ENCODE peak calls at places on chromosome 11, in six cellular contexts. One of them, this sample, is unnamed.

GRCh38 chr11:24005202-24005876 is 491.5 kb upstream of the LUZP2 start:
- DNase-seq in transverse colon: no peak
- DNase-seq in ovary: no peak
- DNase-seq in esophagus muscularis mucosa: no peak
- DNase-seq in Peyer's patch: peak
- DNase-seq in breast epithelium: no peak
- DNase-seq in this sample: no peak

GRCh38 chr11:45208135-45208534 is 61.7 kb downstream of the PRDM11 start:
- DNase-seq in transverse colon: no peak
- DNase-seq in ovary: no peak
- DNase-seq in esophagus muscularis mucosa: no peak
- DNase-seq in Peyer's patch: no peak
- DNase-seq in breast epithelium: no peak
- DNase-seq in this sample: no peak

GRCh38 chr11:28697920-28698827 is 590.0 kb downstream of the METTL15 start:
- DNase-seq in transverse colon: peak
- DNase-seq in ovary: peak
- DNase-seq in esophagus muscularis mucosa: no peak
- DNase-seq in Peyer's patch: peak
- DNase-seq in breast epithelium: no peak
- DNase-seq in this sample: no peak

GRCh38 chr11:75539459-75540022 is 13.8 kb upstream of the GDPD5 start:
- DNase-seq in transverse colon: no peak
- DNase-seq in ovary: no peak
- DNase-seq in esophagus muscularis mucosa: no peak
- DNase-seq in Peyer's patch: no peak
- DNase-seq in breast epithelium: no peak
- DNase-seq in this sample: no peak

GRCh38 chr11:77833302-77833701 is 12.4 kb downstream of the AAMDC start:
- DNase-seq in transverse colon: no peak
- DNase-seq in ovary: no peak
- DNase-seq in esophagus muscularis mucosa: no peak
- DNase-seq in Peyer's patch: no peak
- DNase-seq in breast epithelium: no peak
- DNase-seq in this sample: no peak

GRCh38 chr11:101456812-101457211 is 127.0 kb downstream of the TRPC6 start:
- DNase-seq in transverse colon: no peak
- DNase-seq in ovary: no peak
- DNase-seq in esophagus muscularis mucosa: no peak
- DNase-seq in Peyer's patch: no peak
- DNase-seq in breast epithelium: no peak
- DNase-seq in this sample: no peak

GRCh38 chr11:20618083-20618482 is 18.7 kb downstream of the SLC6A5 start:
- DNase-seq in transverse colon: no peak
- DNase-seq in ovary: no peak
- DNase-seq in esophagus muscularis mucosa: no peak
- DNase-seq in Peyer's patch: no peak
- DNase-seq in breast epithelium: no peak
- DNase-seq in this sample: no peak

GRCh38 chr11:116387623-116388022 is 385.2 kb downstream of the BUD13 start:
- DNase-seq in transverse colon: no peak
- DNase-seq in ovary: no peak
- DNase-seq in esophagus muscularis mucosa: no peak
- DNase-seq in Peyer's patch: no peak
- DNase-seq in breast epithelium: no peak
- DNase-seq in this sample: no peak

GRCh38 chr11:10456519-10456918 is 1.5 kb downstream of the AMPD3 start:
- DNase-seq in transverse colon: no peak
- DNase-seq in ovary: no peak
- DNase-seq in esophagus muscularis mucosa: peak
- DNase-seq in Peyer's patch: no peak
- DNase-seq in breast epithelium: no peak
- DNase-seq in this sample: no peak

GRCh38 chr11:34380696-34381095 is 22.9 kb upstream of the ABTB2 start:
- DNase-seq in transverse colon: no peak
- DNase-seq in ovary: no peak
- DNase-seq in esophagus muscularis mucosa: no peak
- DNase-seq in Peyer's patch: no peak
- DNase-seq in breast epithelium: no peak
- DNase-seq in this sample: no peak

GRCh38 chr11:65708451-65708850 is 3.6 kb upstream of the KAT5 start:
- DNase-seq in transverse colon: no peak
- DNase-seq in ovary: no peak
- DNase-seq in esophagus muscularis mucosa: no peak
- DNase-seq in Peyer's patch: no peak
- DNase-seq in breast epithelium: no peak
- DNase-seq in this sample: no peak

DNA sequence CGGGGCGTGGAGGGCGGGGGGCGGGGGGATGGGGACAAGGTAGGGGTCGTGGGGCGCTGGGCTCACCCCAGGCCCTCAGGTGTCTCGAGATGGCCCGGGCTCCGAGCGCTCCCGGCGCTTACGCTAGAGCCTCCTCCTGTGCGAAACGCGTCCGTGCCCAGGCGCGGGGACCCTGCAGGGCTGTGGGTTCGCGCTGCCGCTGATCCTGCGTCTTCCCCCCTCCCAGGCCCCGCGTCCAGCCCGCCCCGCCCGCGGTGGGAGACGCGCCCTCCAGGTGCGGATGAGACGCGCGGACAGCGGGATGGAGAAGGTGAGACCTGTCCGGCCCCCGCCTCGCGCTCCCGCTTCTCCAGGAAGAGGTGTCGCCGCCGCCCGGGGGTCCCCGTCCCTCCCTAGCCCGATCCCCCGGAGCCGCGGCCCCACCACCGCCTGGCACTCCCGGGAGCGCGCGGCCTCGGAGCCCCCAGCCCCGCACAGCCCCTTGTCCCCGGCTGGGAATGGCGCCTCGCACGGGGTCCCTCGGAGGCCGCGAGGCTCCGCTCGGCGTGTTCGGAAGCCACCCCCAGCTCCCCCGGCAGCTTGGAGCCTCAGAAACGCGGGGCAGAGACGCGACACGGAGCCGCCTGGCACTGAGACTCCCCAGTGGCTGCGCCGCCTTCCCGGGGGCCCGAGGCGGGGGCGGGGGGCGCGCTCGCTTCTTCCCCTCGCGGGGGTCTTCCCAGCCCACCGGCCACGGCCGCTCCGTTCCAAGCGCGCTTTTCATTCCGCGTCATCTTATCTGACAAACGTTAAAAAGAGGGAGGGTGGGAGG is 27.6 kb upstream of the TOLLIP start:
- DNase-seq in transverse colon: peak
- DNase-seq in ovary: peak
- DNase-seq in esophagus muscularis mucosa: peak
- DNase-seq in Peyer's patch: peak
- DNase-seq in breast epithelium: no peak
- DNase-seq in this sample: peak
- H3K4me3 ChIP-seq in transverse colon: peak
- H3K4me3 ChIP-seq in ovary: peak
- H3K4me3 ChIP-seq in esophagus muscularis mucosa: peak
- H3K4me3 ChIP-seq in Peyer's patch: peak
- H3K4me3 ChIP-seq in breast epithelium: peak
- H3K4me3 ChIP-seq in this sample: no peak

GRCh38 chr11:58574851-58575250 is 805 bp downstream of the LPXN start:
- DNase-seq in transverse colon: no peak
- DNase-seq in ovary: no peak
- DNase-seq in esophagus muscularis mucosa: no peak
- DNase-seq in Peyer's patch: no peak
- DNase-seq in breast epithelium: no peak
- DNase-seq in this sample: no peak

GRCh38 chr11:58577441-58578135 is 1.3 kb upstream of the ZFP91 start:
- DNase-seq in transverse colon: peak
- DNase-seq in ovary: no peak
- DNase-seq in esophagus muscularis mucosa: peak
- DNase-seq in Peyer's patch: peak
- DNase-seq in breast epithelium: peak
- DNase-seq in this sample: no peak

GRCh38 chr11:58575377-58576020 is at the start of gene LPXN:
- DNase-seq in transverse colon: peak
- DNase-seq in ovary: no peak
- DNase-seq in esophagus muscularis mucosa: no peak
- DNase-seq in Peyer's patch: peak
- DNase-seq in breast epithelium: no peak
- DNase-seq in this sample: no peak

GRCh38 chr11:58576792-58577440 is 1.3 kb upstream of the LPXN start:
- DNase-seq in transverse colon: no peak
- DNase-seq in ovary: no peak
- DNase-seq in esophagus muscularis mucosa: no peak
- DNase-seq in Peyer's patch: peak
- DNase-seq in breast epithelium: no peak
- DNase-seq in this sample: no peak

DNA sequence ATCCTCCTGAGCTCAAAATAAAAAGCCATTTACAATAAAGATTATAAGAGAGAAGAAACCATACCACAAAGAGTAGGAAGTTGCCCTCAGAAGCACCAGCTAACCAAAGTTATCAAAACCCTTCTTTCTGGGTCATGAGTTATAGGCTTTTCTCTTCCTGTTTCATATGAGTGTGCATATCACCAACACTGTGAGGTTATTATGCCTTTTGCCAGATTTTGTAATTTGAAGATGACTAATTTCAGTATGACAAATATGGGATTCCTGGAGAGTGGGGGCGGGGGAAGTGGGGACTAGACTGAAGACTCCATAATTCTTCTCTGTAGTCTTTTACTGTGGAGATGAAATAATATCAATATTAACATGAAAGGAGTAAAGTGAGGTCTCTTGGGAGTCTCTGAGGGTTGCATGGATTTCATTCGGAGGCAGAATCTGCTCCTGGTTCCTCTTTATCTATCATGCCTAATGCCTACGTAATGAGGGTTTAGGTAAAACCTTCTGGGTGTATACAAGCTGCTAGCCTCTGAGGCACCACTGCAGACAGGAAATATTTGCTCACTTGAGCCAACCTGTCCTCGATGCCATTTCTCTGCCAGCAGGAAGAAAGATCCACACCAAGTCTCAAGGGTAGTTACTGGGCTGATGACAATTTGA is 2.1 kb downstream of the LPXN start:
- DNase-seq in transverse colon: no peak
- DNase-seq in ovary: peak
- DNase-seq in esophagus muscularis mucosa: peak
- DNase-seq in Peyer's patch: peak
- DNase-seq in breast epithelium: no peak
- DNase-seq in this sample: peak
- TF ChIP-seq POLR2A in transverse colon: no peak
- TF ChIP-seq POLR2A in ovary: no peak
- TF ChIP-seq POLR2A in esophagus muscularis mucosa: no peak
- TF ChIP-seq POLR2A in Peyer's patch: no peak
- TF ChIP-seq POLR2A in breast epithelium: no peak
- TF ChIP-seq POLR2A in this sample: no peak

GRCh38 chr11:126461996-126462395 is 106.5 kb downstream of the ST3GAL4 start:
- DNase-seq in transverse colon: no peak
- DNase-seq in ovary: no peak
- DNase-seq in esophagus muscularis mucosa: no peak
- DNase-seq in Peyer's patch: no peak
- DNase-seq in breast epithelium: no peak
- DNase-seq in this sample: no peak

GRCh38 chr11:126462422-126462821 is 106.9 kb downstream of the ST3GAL4 start:
- DNase-seq in transverse colon: no peak
- DNase-seq in ovary: no peak
- DNase-seq in esophagus muscularis mucosa: no peak
- DNase-seq in Peyer's patch: no peak
- DNase-seq in breast epithelium: no peak
- DNase-seq in this sample: no peak

GRCh38 chr11:126459691-126460404 is 104.4 kb downstream of the ST3GAL4 start:
- DNase-seq in transverse colon: no peak
- DNase-seq in ovary: no peak
- DNase-seq in esophagus muscularis mucosa: no peak
- DNase-seq in Peyer's patch: no peak
- DNase-seq in breast epithelium: no peak
- DNase-seq in this sample: no peak

GRCh38 chr11:126461096-126461440 is 105.6 kb downstream of the ST3GAL4 start:
- DNase-seq in transverse colon: no peak
- DNase-seq in ovary: no peak
- DNase-seq in esophagus muscularis mucosa: no peak
- DNase-seq in Peyer's patch: no peak
- DNase-seq in breast epithelium: no peak
- DNase-seq in this sample: no peak

DNA sequence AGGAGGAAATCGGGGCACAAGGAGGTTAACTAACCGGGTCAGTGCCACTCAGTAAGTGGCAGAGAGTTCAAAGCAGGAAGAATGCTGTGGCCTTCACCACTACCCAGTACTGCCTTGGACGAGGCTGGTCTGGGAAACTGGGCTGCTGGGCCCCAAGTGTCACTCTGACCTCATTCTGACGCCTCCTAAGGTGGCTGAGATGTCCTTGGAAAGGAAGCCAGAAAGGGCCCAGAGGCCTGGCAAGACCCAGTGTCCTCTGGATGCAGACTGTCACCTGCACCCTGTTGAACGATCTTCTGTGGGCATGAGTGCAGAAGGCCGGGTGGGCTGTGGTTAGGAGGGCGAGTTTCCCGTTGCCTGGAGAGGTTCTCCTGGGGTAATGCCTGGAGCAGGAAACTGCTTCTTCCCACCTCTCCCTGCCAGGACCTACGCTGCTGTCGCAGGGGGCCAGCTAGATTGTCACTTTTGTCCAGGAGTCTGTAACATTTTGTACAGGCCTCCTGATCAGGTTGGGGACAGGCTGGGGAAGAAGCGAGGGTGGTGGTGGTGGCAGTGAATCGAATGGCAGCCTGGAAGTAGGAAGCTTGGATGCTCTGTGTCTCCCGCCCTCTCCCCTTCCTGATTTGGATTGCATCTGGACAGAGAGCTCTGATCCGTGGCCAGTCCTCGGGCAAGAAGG is 105.1 kb downstream of the ST3GAL4 start:
- DNase-seq in transverse colon: no peak
- DNase-seq in ovary: no peak
- DNase-seq in esophagus muscularis mucosa: no peak
- DNase-seq in Peyer's patch: no peak
- DNase-seq in breast epithelium: no peak
- DNase-seq in this sample: no peak
- TF ChIP-seq CTCF in transverse colon: no peak
- TF ChIP-seq CTCF in ovary: no peak
- TF ChIP-seq CTCF in esophagus muscularis mucosa: no peak
- TF ChIP-seq CTCF in Peyer's patch: no peak
- TF ChIP-seq CTCF in breast epithelium: no peak
- TF ChIP-seq CTCF in this sample: no peak

DNA sequence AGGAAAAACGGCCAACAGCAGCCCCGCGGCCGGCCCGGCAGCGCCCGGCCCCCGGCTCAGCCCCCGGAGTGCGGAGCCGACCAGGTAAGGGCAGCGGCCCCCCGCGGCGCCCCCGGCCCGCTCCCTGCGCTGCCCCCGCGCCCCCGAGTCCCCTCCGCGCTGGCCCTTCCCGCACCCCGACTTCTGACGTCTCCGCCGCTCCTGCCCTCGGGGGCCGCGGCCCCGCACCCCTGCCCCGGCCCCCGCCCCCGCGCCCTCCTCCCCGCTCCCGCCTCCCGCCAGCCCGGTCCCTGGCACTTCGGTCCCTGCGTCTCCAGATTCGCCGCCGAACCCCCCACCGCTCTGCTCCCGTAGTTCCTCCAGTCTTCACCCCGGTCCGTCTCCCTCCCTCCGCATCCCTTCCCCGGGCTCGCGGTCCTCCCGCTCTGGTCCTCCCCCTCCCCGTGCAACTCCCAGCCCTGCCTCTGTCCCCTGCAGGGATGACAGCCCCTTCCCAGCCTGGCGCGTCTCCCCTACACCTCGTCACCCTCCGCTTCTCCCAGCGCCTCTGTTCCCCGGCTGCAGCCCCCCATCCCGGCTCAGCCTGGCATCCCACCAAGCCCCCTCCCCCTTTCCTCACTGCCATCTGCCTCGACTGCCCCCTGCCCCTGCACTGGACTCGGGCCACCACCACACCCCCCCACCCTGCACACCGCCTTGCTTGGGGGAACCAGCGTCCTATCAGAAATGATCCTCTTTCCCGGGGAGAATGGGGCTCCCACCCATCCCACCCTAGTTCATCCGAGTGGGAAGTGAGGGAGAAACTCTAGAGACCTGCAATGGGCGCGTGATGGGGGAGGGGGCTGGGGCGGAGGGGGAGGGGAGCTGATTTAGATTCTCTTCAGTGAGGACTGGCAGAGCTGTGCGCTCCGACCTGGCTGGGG is 517 bp downstream of the GRIK4 start:
- DNase-seq in transverse colon: no peak
- DNase-seq in ovary: peak
- DNase-seq in esophagus muscularis mucosa: no peak
- DNase-seq in Peyer's patch: no peak
- DNase-seq in breast epithelium: no peak
- DNase-seq in this sample: no peak
- H3K4me3 ChIP-seq in transverse colon: peak
- H3K4me3 ChIP-seq in ovary: peak
- H3K4me3 ChIP-seq in esophagus muscularis mucosa: peak
- H3K4me3 ChIP-seq in Peyer's patch: peak
- H3K4me3 ChIP-seq in breast epithelium: peak
- H3K4me3 ChIP-seq in this sample: no peak